ENCODE peak calls at places on chromosomes 3 and 15, in four cellular contexts. One of them, this sample, is unnamed.

GRCh38 chr3:14534379-14535191 is 5.6 kb downstream of the GRIP2 start:
- DNase-seq in T-helper 2 cell treated with Interferon-gamma antibody and Interleukin-4, amounts not matched to agents 5 μg/mL and 100 μg/mL, for 36 hours: no peak
- DNase-seq in iris pigment epithelial cell: no peak
- DNase-seq in cardiac muscle cell: no peak
- DNase-seq in this sample: peak

GRCh38 chr3:52281980-52282801 is 3.7 kb upstream of the WDR82 start:
- DNase-seq in T-helper 2 cell treated with Interferon-gamma antibody and Interleukin-4, amounts not matched to agents 5 μg/mL and 100 μg/mL, for 36 hours: peak
- DNase-seq in cardiac muscle cell: no peak
- DNase-seq in iris pigment epithelial cell: no peak
- DNase-seq in this sample: no peak

GRCh38 chr15:52326758-52327157 is 31.2 kb upstream of the MYO5C start:
- DNase-seq in iris pigment epithelial cell: peak
- DNase-seq in T-helper 2 cell treated with Interferon-gamma antibody and Interleukin-4, amounts not matched to agents 5 μg/mL and 100 μg/mL, for 36 hours: no peak
- DNase-seq in cardiac muscle cell: peak
- DNase-seq in this sample: peak

GRCh38 chr3:197936819-197937384 is 13.1 kb upstream of the RPL35A start:
- DNase-seq in T-helper 2 cell treated with Interferon-gamma antibody and Interleukin-4, amounts not matched to agents 5 μg/mL and 100 μg/mL, for 36 hours: no peak
- DNase-seq in cardiac muscle cell: no peak
- DNase-seq in iris pigment epithelial cell: no peak
- DNase-seq in this sample: no peak

GRCh38 chr3:4079354-4080180 is 223.6 kb upstream of the SETMAR start:
- DNase-seq in iris pigment epithelial cell: no peak
- DNase-seq in cardiac muscle cell: no peak
- DNase-seq in T-helper 2 cell treated with Interferon-gamma antibody and Interleukin-4, amounts not matched to agents 5 μg/mL and 100 μg/mL, for 36 hours: no peak
- DNase-seq in this sample: no peak

GRCh38 chr3:146067048-146067447 is 93.9 kb downstream of the PLOD2 start:
- DNase-seq in iris pigment epithelial cell: peak
- DNase-seq in T-helper 2 cell treated with Interferon-gamma antibody and Interleukin-4, amounts not matched to agents 5 μg/mL and 100 μg/mL, for 36 hours: no peak
- DNase-seq in cardiac muscle cell: peak
- DNase-seq in this sample: peak

GRCh38 chr15:101474983-101475382 is 14.5 kb downstream of the PCSK6 start:
- DNase-seq in cardiac muscle cell: no peak
- DNase-seq in iris pigment epithelial cell: no peak
- DNase-seq in T-helper 2 cell treated with Interferon-gamma antibody and Interleukin-4, amounts not matched to agents 5 μg/mL and 100 μg/mL, for 36 hours: no peak
- DNase-seq in this sample: no peak

GRCh38 chr15:88238618-88239430 is 17.7 kb downstream of the NTRK3 start:
- DNase-seq in T-helper 2 cell treated with Interferon-gamma antibody and Interleukin-4, amounts not matched to agents 5 μg/mL and 100 μg/mL, for 36 hours: no peak
- DNase-seq in iris pigment epithelial cell: peak
- DNase-seq in cardiac muscle cell: peak
- DNase-seq in this sample: peak

GRCh38 chr3:8635625-8636024 is 9.0 kb downstream of the SSUH2 start:
- DNase-seq in iris pigment epithelial cell: no peak
- DNase-seq in T-helper 2 cell treated with Interferon-gamma antibody and Interleukin-4, amounts not matched to agents 5 μg/mL and 100 μg/mL, for 36 hours: no peak
- DNase-seq in cardiac muscle cell: no peak
- DNase-seq in this sample: no peak

GRCh38 chr15:51274956-51275355 is 63.4 kb downstream of the CYP19A1 start:
- DNase-seq in iris pigment epithelial cell: no peak
- DNase-seq in cardiac muscle cell: no peak
- DNase-seq in T-helper 2 cell treated with Interferon-gamma antibody and Interleukin-4, amounts not matched to agents 5 μg/mL and 100 μg/mL, for 36 hours: peak
- DNase-seq in this sample: no peak

GRCh38 chr3:124775776-124776336 is 45.6 kb downstream of the UMPS start:
- DNase-seq in cardiac muscle cell: no peak
- DNase-seq in iris pigment epithelial cell: no peak
- DNase-seq in T-helper 2 cell treated with Interferon-gamma antibody and Interleukin-4, amounts not matched to agents 5 μg/mL and 100 μg/mL, for 36 hours: no peak
- DNase-seq in this sample: no peak

GRCh38 chr3:175274056-175274455 is 414.9 kb downstream of the NAALADL2 start:
- DNase-seq in iris pigment epithelial cell: no peak
- DNase-seq in cardiac muscle cell: no peak
- DNase-seq in T-helper 2 cell treated with Interferon-gamma antibody and Interleukin-4, amounts not matched to agents 5 μg/mL and 100 μg/mL, for 36 hours: no peak
- DNase-seq in this sample: peak

GRCh38 chr15:50044406-50044805 is 74.6 kb downstream of the ATP8B4 start:
- DNase-seq in iris pigment epithelial cell: no peak
- DNase-seq in T-helper 2 cell treated with Interferon-gamma antibody and Interleukin-4, amounts not matched to agents 5 μg/mL and 100 μg/mL, for 36 hours: no peak
- DNase-seq in cardiac muscle cell: no peak
- DNase-seq in this sample: no peak

GRCh38 chr3:181700168-181701087 is 11.3 kb upstream of the SOX2 start:
- DNase-seq in iris pigment epithelial cell: peak
- DNase-seq in cardiac muscle cell: peak
- DNase-seq in T-helper 2 cell treated with Interferon-gamma antibody and Interleukin-4, amounts not matched to agents 5 μg/mL and 100 μg/mL, for 36 hours: peak
- DNase-seq in this sample: peak

GRCh38 chr3:113035387-113035982 is 44.7 kb downstream of the GTPBP8 start:
- DNase-seq in T-helper 2 cell treated with Interferon-gamma antibody and Interleukin-4, amounts not matched to agents 5 μg/mL and 100 μg/mL, for 36 hours: no peak
- DNase-seq in cardiac muscle cell: peak
- DNase-seq in iris pigment epithelial cell: peak
- DNase-seq in this sample: peak

GRCh38 chr15:47514251-47514652 is 203.1 kb upstream of the SEMA6D start:
- DNase-seq in iris pigment epithelial cell: peak
- DNase-seq in cardiac muscle cell: peak
- DNase-seq in T-helper 2 cell treated with Interferon-gamma antibody and Interleukin-4, amounts not matched to agents 5 μg/mL and 100 μg/mL, for 36 hours: no peak
- DNase-seq in this sample: peak

GRCh38 chr15:40234783-40235182 is 4.1 kb upstream of the PAK6 start:
- DNase-seq in cardiac muscle cell: no peak
- DNase-seq in iris pigment epithelial cell: no peak
- DNase-seq in T-helper 2 cell treated with Interferon-gamma antibody and Interleukin-4, amounts not matched to agents 5 μg/mL and 100 μg/mL, for 36 hours: no peak
- DNase-seq in this sample: peak

GRCh38 chr3:45143673-45144670 is 2.2 kb downstream of the CDCP1 start:
- DNase-seq in iris pigment epithelial cell: no peak
- DNase-seq in cardiac muscle cell: peak
- DNase-seq in T-helper 2 cell treated with Interferon-gamma antibody and Interleukin-4, amounts not matched to agents 5 μg/mL and 100 μg/mL, for 36 hours: no peak
- DNase-seq in this sample: peak

GRCh38 chr15:92076536-92076935 is 223.0 kb downstream of the SLCO3A1 start:
- DNase-seq in T-helper 2 cell treated with Interferon-gamma antibody and Interleukin-4, amounts not matched to agents 5 μg/mL and 100 μg/mL, for 36 hours: no peak
- DNase-seq in cardiac muscle cell: no peak
- DNase-seq in iris pigment epithelial cell: no peak
- DNase-seq in this sample: no peak

GRCh38 chr3:134423153-134423552 is 48.9 kb upstream of the AMOTL2 start:
- DNase-seq in cardiac muscle cell: peak
- DNase-seq in T-helper 2 cell treated with Interferon-gamma antibody and Interleukin-4, amounts not matched to agents 5 μg/mL and 100 μg/mL, for 36 hours: no peak
- DNase-seq in iris pigment epithelial cell: peak
- DNase-seq in this sample: no peak

GRCh38 chr3:141485578-141486415 is 1.0 kb upstream of the RASA2 start:
- DNase-seq in iris pigment epithelial cell: peak
- DNase-seq in cardiac muscle cell: peak
- DNase-seq in T-helper 2 cell treated with Interferon-gamma antibody and Interleukin-4, amounts not matched to agents 5 μg/mL and 100 μg/mL, for 36 hours: peak
- DNase-seq in this sample: peak

GRCh38 chr3:45397754-45398153 is 9.4 kb downstream of the LARS2 start:
- DNase-seq in T-helper 2 cell treated with Interferon-gamma antibody and Interleukin-4, amounts not matched to agents 5 μg/mL and 100 μg/mL, for 36 hours: no peak
- DNase-seq in iris pigment epithelial cell: no peak
- DNase-seq in cardiac muscle cell: no peak
- DNase-seq in this sample: no peak

This sample was measured in epithelial cell of esophagus.